ENCODE peak calls at places on chromosomes 11 and 22, in seven cellular contexts. One of them, this sample, is unnamed.

GRCh38 chr11:2150206-2150847 is 10.7 kb downstream of the INS start:
- DNase-seq in KBM-7: peak; percentile 28
- DNase-seq in frontal cortex: no peak
- DNase-seq in fibroblast of lung: peak; percentile 54
- DNase-seq in astrocyte of the spinal cord: peak; percentile 74
- DNase-seq in Karpas-422: peak; percentile 54
- DNase-seq in cardiac muscle cell: peak; percentile 71
- DNase-seq in this sample: peak; percentile 59

GRCh38 chr22:46063861-46064235 is 86.5 kb upstream of the PPARA start:
- DNase-seq in KBM-7: no peak
- DNase-seq in frontal cortex: no peak
- DNase-seq in fibroblast of lung: peak; percentile 34
- DNase-seq in astrocyte of the spinal cord: no peak
- DNase-seq in Karpas-422: no peak
- DNase-seq in cardiac muscle cell: no peak
- DNase-seq in this sample: no peak

GRCh38 chr11:9028591-9028990 is 24.8 kb upstream of the NRIP3 start:
- DNase-seq in KBM-7: no peak
- DNase-seq in frontal cortex: no peak
- DNase-seq in fibroblast of lung: no peak
- DNase-seq in astrocyte of the spinal cord: no peak
- DNase-seq in Karpas-422: no peak
- DNase-seq in cardiac muscle cell: no peak
- DNase-seq in this sample: no peak

GRCh38 chr11:47863189-47863892 is 15.2 kb upstream of the NUP160 start:
- DNase-seq in KBM-7: peak; percentile 69
- DNase-seq in frontal cortex: no peak
- DNase-seq in fibroblast of lung: peak; percentile 73
- DNase-seq in astrocyte of the spinal cord: peak; percentile 78
- DNase-seq in Karpas-422: peak; percentile 72
- DNase-seq in cardiac muscle cell: peak; percentile 81
- DNase-seq in this sample: peak; percentile 92

GRCh38 chr11:69509846-69510390 is 28.5 kb downstream of the LINC01488 start:
- DNase-seq in KBM-7: no peak
- DNase-seq in frontal cortex: no peak
- DNase-seq in fibroblast of lung: no peak
- DNase-seq in astrocyte of the spinal cord: no peak
- DNase-seq in Karpas-422: no peak
- DNase-seq in cardiac muscle cell: no peak
- DNase-seq in this sample: no peak

GRCh38 chr11:83566948-83567347 is 280.8 kb upstream of the CCDC90B start:
- DNase-seq in KBM-7: no peak
- DNase-seq in frontal cortex: no peak
- DNase-seq in fibroblast of lung: peak; percentile 69
- DNase-seq in astrocyte of the spinal cord: peak; percentile 38
- DNase-seq in Karpas-422: no peak
- DNase-seq in cardiac muscle cell: peak; percentile 16
- DNase-seq in this sample: peak; percentile 83

GRCh38 chr11:4683020-4683419 is 14.6 kb downstream of the OR51E2 start:
- DNase-seq in KBM-7: no peak
- DNase-seq in frontal cortex: no peak
- DNase-seq in fibroblast of lung: peak; percentile 44
- DNase-seq in astrocyte of the spinal cord: peak; percentile 27
- DNase-seq in Karpas-422: no peak
- DNase-seq in cardiac muscle cell: no peak
- DNase-seq in this sample: peak; percentile 79

GRCh38 chr22:49999901-50000586 is 12.5 kb downstream of the IL17REL start:
- DNase-seq in KBM-7: no peak
- DNase-seq in frontal cortex: peak; percentile 16
- DNase-seq in fibroblast of lung: no peak
- DNase-seq in astrocyte of the spinal cord: no peak
- DNase-seq in Karpas-422: no peak
- DNase-seq in cardiac muscle cell: no peak
- DNase-seq in this sample: no peak

GRCh38 chr22:47591016-47591415 is 828.6 kb downstream of the TBC1D22A start:
- DNase-seq in KBM-7: no peak
- DNase-seq in frontal cortex: no peak
- DNase-seq in fibroblast of lung: no peak
- DNase-seq in astrocyte of the spinal cord: no peak
- DNase-seq in Karpas-422: no peak
- DNase-seq in cardiac muscle cell: no peak
- DNase-seq in this sample: no peak

GRCh38 chr22:29790061-29790460 is 22.9 kb downstream of the UQCR10 start:
- DNase-seq in KBM-7: no peak
- DNase-seq in frontal cortex: no peak
- DNase-seq in fibroblast of lung: no peak
- DNase-seq in astrocyte of the spinal cord: no peak
- DNase-seq in Karpas-422: no peak
- DNase-seq in cardiac muscle cell: no peak
- DNase-seq in this sample: no peak

GRCh38 chr11:92941676-92942571 is 27.5 kb upstream of the MTNR1B start:
- DNase-seq in KBM-7: peak; percentile 39
- DNase-seq in frontal cortex: peak; percentile 43
- DNase-seq in fibroblast of lung: no peak
- DNase-seq in astrocyte of the spinal cord: peak; percentile 45
- DNase-seq in Karpas-422: peak; percentile 90
- DNase-seq in cardiac muscle cell: peak; percentile 59
- DNase-seq in this sample: peak; percentile 50

GRCh38 chr22:21074092-21074715 is 28.5 kb downstream of the LRRC74B start:
- DNase-seq in KBM-7: peak; percentile 41
- DNase-seq in frontal cortex: no peak
- DNase-seq in fibroblast of lung: peak; percentile 83
- DNase-seq in astrocyte of the spinal cord: peak; percentile 72
- DNase-seq in Karpas-422: no peak
- DNase-seq in cardiac muscle cell: peak; percentile 41
- DNase-seq in this sample: peak; percentile 83

GRCh38 chr11:79353706-79354105 is 87.1 kb downstream of the TENM4 start:
- DNase-seq in KBM-7: no peak
- DNase-seq in frontal cortex: no peak
- DNase-seq in fibroblast of lung: peak; percentile 12
- DNase-seq in astrocyte of the spinal cord: no peak
- DNase-seq in Karpas-422: no peak
- DNase-seq in cardiac muscle cell: no peak
- DNase-seq in this sample: peak; percentile 7

GRCh38 chr22:28976588-28976987 is 85.0 kb downstream of the C22orf31 start:
- DNase-seq in KBM-7: no peak
- DNase-seq in frontal cortex: peak; percentile 24
- DNase-seq in fibroblast of lung: peak; percentile 88
- DNase-seq in astrocyte of the spinal cord: peak; percentile 84
- DNase-seq in Karpas-422: no peak
- DNase-seq in cardiac muscle cell: peak; percentile 57
- DNase-seq in this sample: peak; percentile 88

GRCh38 chr22:43144949-43145348 is 1.8 kb upstream of the MCAT start:
- DNase-seq in KBM-7: no peak
- DNase-seq in frontal cortex: no peak
- DNase-seq in fibroblast of lung: no peak
- DNase-seq in astrocyte of the spinal cord: no peak
- DNase-seq in Karpas-422: no peak
- DNase-seq in cardiac muscle cell: no peak
- DNase-seq in this sample: no peak

GRCh38 chr11:103202048-103202651 is 92.9 kb downstream of the DYNC2H1 start:
- DNase-seq in KBM-7: peak; percentile 32
- DNase-seq in frontal cortex: peak; percentile 5
- DNase-seq in fibroblast of lung: peak; percentile 38
- DNase-seq in astrocyte of the spinal cord: peak; percentile 56
- DNase-seq in Karpas-422: peak; percentile 83
- DNase-seq in cardiac muscle cell: peak; percentile 69
- DNase-seq in this sample: peak; percentile 63

GRCh38 chr11:39221739-39222138 is 2237.7 kb downstream of the LRRC4C start:
- DNase-seq in KBM-7: no peak
- DNase-seq in frontal cortex: no peak
- DNase-seq in fibroblast of lung: no peak
- DNase-seq in astrocyte of the spinal cord: no peak
- DNase-seq in Karpas-422: no peak
- DNase-seq in cardiac muscle cell: no peak
- DNase-seq in this sample: no peak

GRCh38 chr11:92277871-92278270 is 53.3 kb downstream of the FAT3 start:
- DNase-seq in KBM-7: no peak
- DNase-seq in frontal cortex: no peak
- DNase-seq in fibroblast of lung: peak; percentile 24
- DNase-seq in astrocyte of the spinal cord: no peak
- DNase-seq in Karpas-422: no peak
- DNase-seq in cardiac muscle cell: no peak
- DNase-seq in this sample: no peak

This sample was measured in IMR-90.